ENCODE peak calls at places on chromosomes 13 and 19, in nine cellular contexts. H is AG09309; T is fibroblast of the aortic adventitia; O is tibial nerve; D is ascending aorta; L is mesothelial cell of epicardium; W is mammary epithelial cell; B is HFFc6; I is CD4-positive, alpha-beta T cell. P is an unnamed sample.

GRCh38 chr19:2426661-2427322 is 594 bp downstream of the TIMM13 start:
- DNase-seq in H (no peak), O (no peak), L (no peak), B (no peak), D (no peak), W (peak), T (peak), I (no peak), P (peak)

GRCh38 chr19:34256835-34257558 is 2.6 kb downstream of the GARRE1 start:
- DNase-seq in D (no peak), B (peak), H (no peak), I (no peak), O (no peak), L (no peak), T (peak), W (no peak), P (no peak)

GRCh38 chr19:39499082-39499642 is 415 bp downstream of the DLL3 start:
- DNase-seq in T (no peak), D (no peak), I (no peak), H (no peak), B (no peak), O (no peak), W (peak), L (no peak), P (no peak)

GRCh38 chr13:64937302-64937701 is 2292.8 kb downstream of the PCDH9 start:
- DNase-seq in B (no peak), W (no peak), D (no peak), T (no peak), L (no peak), O (no peak), I (no peak), H (no peak), P (no peak)

GRCh38 chr13:30714629-30715028 is 20.7 kb upstream of the ALOX5AP start:
- DNase-seq in L (no peak), T (no peak), O (no peak), W (no peak), D (no peak), B (no peak), H (no peak), I (no peak), P (no peak)

GRCh38 chr19:40553885-40554857 is 22.5 kb upstream of the SHKBP1 start:
- DNase-seq in W (peak), H (no peak), I (no peak), D (no peak), B (no peak), L (no peak), O (no peak), T (no peak), P (peak)

GRCh38 chr19:46602392-46603194 is 1.5 kb downstream of the CALM3 start:
- DNase-seq in O (no peak), B (no peak), L (no peak), H (no peak), W (no peak), I (no peak), D (no peak), T (peak), P (no peak)

GRCh38 chr13:53237696-53238095 is 209.1 kb downstream of the OLFM4 start:
- DNase-seq in O (no peak), W (no peak), L (no peak), H (no peak), I (no peak), B (no peak), D (no peak), T (no peak), P (peak)

GRCh38 chr19:952680-953500 is 27.1 kb downstream of the ARID3A start:
- DNase-seq in I (no peak), W (no peak), O (no peak), D (no peak), L (no peak), B (no peak), H (no peak), T (no peak), P (no peak)

GRCh38 chr13:33296793-33297425 is 11.4 kb upstream of the STARD13 start:
- DNase-seq in T (no peak), L (no peak), B (no peak), O (no peak), W (no peak), H (no peak), D (no peak), I (no peak), P (no peak)

GRCh38 chr13:73542446-73542845 is 483.6 kb downstream of the KLF5 start:
- DNase-seq in L (no peak), B (no peak), O (no peak), D (no peak), T (no peak), W (peak), I (no peak), H (no peak), P (no peak)

GRCh38 chr19:2248136-2249009 is 750 bp upstream of the AMH start:
- DNase-seq in H (no peak), O (no peak), W (no peak), L (no peak), T (no peak), I (no peak), B (no peak), D (no peak), P (no peak)

GRCh38 chr13:94703721-94704314 is 8.5 kb downstream of the SOX21 start:
- DNase-seq in O (no peak), B (no peak), L (no peak), D (no peak), T (no peak), I (no peak), W (no peak), H (no peak), P (no peak)

GRCh38 chr19:42422576-42423461 is 4.4 kb downstream of the LIPE start:
- DNase-seq in H (no peak), D (no peak), I (peak), W (peak), O (no peak), B (no peak), L (no peak), T (peak), P (no peak)

GRCh38 chr19:18591735-18592385 is 3.3 kb downstream of the REX1BD start:
- DNase-seq in D (no peak), O (no peak), H (peak), B (no peak), I (no peak), L (no peak), W (no peak), T (no peak), P (no peak)

GRCh38 chr19:38735257-38735686 is 9.0 kb downstream of the CAPN12 start:
- DNase-seq in L (no peak), W (peak), I (no peak), T (no peak), O (no peak), H (no peak), D (no peak), B (no peak), P (no peak)

GRCh38 chr19:6033744-6034264 is 55.9 kb upstream of the RANBP3 start:
- DNase-seq in H (no peak), D (no peak), O (no peak), I (no peak), B (no peak), T (no peak), W (no peak), L (no peak), P (no peak)

DNA sequence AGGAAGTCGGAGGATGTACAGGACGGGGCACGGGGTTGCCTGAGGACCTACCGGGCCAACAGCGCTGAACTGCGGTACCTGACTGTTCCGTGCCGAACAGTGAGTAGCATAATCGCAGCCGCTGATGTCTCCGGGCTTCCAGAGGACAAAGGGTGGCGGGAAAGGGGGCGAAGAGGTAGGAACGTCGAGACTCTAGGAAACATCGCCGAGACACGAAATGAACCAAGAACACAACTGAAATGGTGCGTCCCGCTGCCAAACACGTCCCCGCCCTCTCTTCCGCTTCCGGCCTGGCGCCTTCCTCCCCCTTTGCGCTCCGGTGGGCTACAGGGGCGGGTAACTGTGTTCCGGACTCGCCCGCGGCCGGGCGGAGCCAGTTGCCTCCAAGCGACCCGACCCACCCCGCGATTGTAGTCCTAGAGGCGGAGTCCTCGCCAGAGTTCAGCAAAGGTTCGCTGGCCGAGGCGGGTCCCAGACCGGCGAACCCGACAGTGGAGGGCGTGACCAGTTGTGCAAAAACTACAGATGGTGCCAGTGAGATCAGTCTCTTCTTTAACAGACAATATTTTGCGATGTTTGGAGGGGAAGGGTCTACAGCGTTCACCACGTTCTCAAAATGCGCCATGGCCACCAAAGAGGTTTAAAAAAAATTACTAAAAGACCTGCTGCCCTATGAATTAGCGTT is at the start of gene MRPS31:
- DNase-seq in B (peak), I (peak), D (peak), W (peak), O (peak), H (peak), T (peak), L (peak), P (peak)
- TF ChIP-seq CTCF in B (peak), I (peak), D (peak), W (no peak), O (no peak), H (no peak), T (no peak), L (no peak), P (no peak)

GRCh38 chr19:3593156-3593555 is 7.9 kb downstream of the GIPC3 start:
- DNase-seq in B (no peak), H (no peak), T (no peak), I (no peak), L (no peak), D (no peak), W (no peak), O (no peak), P (no peak)
- TF ChIP-seq CTCF in B (peak), H (no peak), T (peak), I (no peak), L (no peak), D (no peak), W (peak), O (no peak), P (no peak)

GRCh38 chr19:49665301-49666119 is at the start of the genes BCL2L12 and IRF3:
- DNase-seq in I (peak), L (peak), H (peak), W (peak), B (peak), D (peak), O (peak), T (peak), P (peak)
- TF ChIP-seq CTCF in I (no peak), L (no peak), H (peak), W (no peak), B (no peak), D (no peak), O (no peak), T (no peak), P (no peak)

GRCh38 chr13:24234200-24234915 is 73.8 kb downstream of the SPATA13 start:
- DNase-seq in B (no peak), I (no peak), W (no peak), T (no peak), O (no peak), H (no peak), D (no peak), L (no peak), P (no peak)
- TF ChIP-seq CTCF in B (no peak), I (no peak), W (no peak), T (no peak), O (no peak), H (no peak), D (no peak), L (no peak), P (no peak)

DNA sequence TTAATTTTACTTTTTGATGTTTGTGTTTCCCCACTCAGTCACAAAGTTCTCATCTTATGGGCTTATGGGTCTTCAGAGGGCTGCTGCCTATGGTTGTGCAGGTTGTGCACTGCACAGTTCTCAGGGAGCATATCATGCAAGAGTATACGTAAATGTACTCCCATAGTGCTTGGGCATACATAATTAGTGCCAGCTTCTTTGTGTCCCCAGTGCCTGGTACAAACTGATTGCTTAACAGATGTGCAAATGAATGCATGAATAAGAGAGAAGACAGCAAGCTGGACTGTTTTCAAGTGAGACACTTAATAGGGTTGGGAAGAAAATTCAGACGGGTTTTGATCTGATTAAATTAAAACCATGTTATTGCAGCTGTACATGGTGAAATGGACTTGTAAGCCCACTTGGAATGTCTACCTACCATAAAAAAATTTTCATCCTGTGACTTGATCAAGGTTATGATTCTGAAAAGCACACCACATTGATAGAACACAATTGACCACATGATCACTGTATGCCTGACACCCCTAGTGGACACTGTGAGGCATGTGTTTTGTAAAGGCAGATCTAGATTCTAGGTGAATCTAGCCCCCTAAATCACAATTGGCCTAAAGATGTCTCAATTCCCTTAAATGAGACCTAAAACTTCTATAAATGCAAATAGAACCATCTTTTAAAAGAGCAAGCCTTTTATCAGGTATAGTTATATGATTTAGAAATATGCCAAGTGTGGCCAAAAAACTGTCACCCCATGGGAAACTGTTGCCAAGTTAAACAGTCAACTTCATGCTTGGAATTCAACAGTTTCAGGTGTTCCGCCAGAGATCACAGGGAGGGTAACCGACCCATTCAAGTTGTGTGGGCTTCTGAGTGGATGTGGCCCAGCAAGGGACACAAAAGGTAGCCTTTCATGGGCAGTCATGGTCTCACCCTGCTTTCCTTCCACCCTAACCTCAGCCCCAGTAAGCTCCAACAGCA is 27.9 kb downstream of the FAM124A start:
- DNase-seq in O (no peak), B (no peak), W (no peak), D (no peak), H (no peak), L (no peak), T (no peak), I (no peak), P (no peak)
- TF ChIP-seq CTCF in O (peak), B (peak), W (peak), D (no peak), H (peak), L (peak), T (peak), I (no peak), P (peak)

GRCh38 chr13:38636106-38636505 is 50.8 kb upstream of the FREM2 start:
- DNase-seq in D (no peak), W (no peak), H (no peak), T (no peak), O (no peak), I (no peak), B (no peak), L (no peak), P (no peak)

GRCh38 chr13:38637576-38637975 is 49.3 kb upstream of the FREM2 start:
- DNase-seq in D (no peak), T (no peak), W (no peak), L (no peak), H (no peak), I (no peak), O (no peak), B (no peak), P (no peak)

GRCh38 chr13:38636756-38637155 is 50.1 kb upstream of the FREM2 start:
- DNase-seq in D (no peak), B (no peak), H (no peak), O (no peak), T (no peak), L (no peak), I (no peak), W (no peak), P (no peak)

GRCh38 chr13:38641164-38641948 is 45.5 kb upstream of the FREM2 start:
- DNase-seq in B (no peak), T (no peak), O (no peak), I (no peak), W (no peak), H (no peak), D (no peak), L (no peak), P (no peak)
- TF ChIP-seq CTCF in B (peak), T (peak), O (no peak), I (no peak), W (peak), H (peak), D (no peak), L (no peak), P (peak)

GRCh38 chr19:45200614-45201013 is 22.0 kb downstream of the BLOC1S3 start:
- DNase-seq in O (no peak), T (peak), H (no peak), D (no peak), I (no peak), W (peak), B (peak), L (no peak), P (no peak)
- TF ChIP-seq CTCF in O (peak), T (peak), H (peak), D (no peak), I (no peak), W (peak), B (peak), L (no peak), P (peak)